ENCODE peak calls at places on chromosomes 3 and 15, in eight cellular contexts. O is vagina, W is SK-N-MC, A is endothelial cell of umbilical vein, C is H1, X is GM12878, Z is suprapubic skin, G is HepG2. U is an unnamed sample.

GRCh38 chr3:118504906-118505305 is 529.7 kb downstream of the IGSF11 start:
- DNase-seq in A (no peak), G (no peak), C (no peak), W (no peak), X (no peak), Z (no peak), O (no peak), U (no peak)

GRCh38 chr15:94056314-94056713 is 175.0 kb upstream of the MCTP2 start:
- DNase-seq in C (no peak), G (no peak), A (no peak), O (no peak), X (no peak), Z (no peak), W (no peak), U (no peak)

GRCh38 chr15:70792171-70792573 is 28.8 kb upstream of the UACA start:
- DNase-seq in C (no peak), W (no peak), G (no peak), O (no peak), A (peak), Z (no peak), X (no peak), U (no peak)

GRCh38 chr15:101852356-101852755 is 40.4 kb downstream of the OR4F15 start:
- DNase-seq in X (no peak), Z (no peak), A (no peak), G (no peak), O (no peak), C (no peak), W (no peak), U (no peak)

GRCh38 chr15:36126194-36126593 is 453.2 kb upstream of the CDIN1 start:
- DNase-seq in O (no peak), G (no peak), X (no peak), C (no peak), W (no peak), A (no peak), Z (no peak), U (no peak)

GRCh38 chr3:183272142-183272541 is 19.1 kb downstream of the B3GNT5 start:
- DNase-seq in G (no peak), X (no peak), W (no peak), O (no peak), Z (no peak), A (no peak), C (no peak), U (no peak)

GRCh38 chr15:93088200-93088980 is 621 bp downstream of the RGMA start:
- DNase-seq in C (peak), W (no peak), Z (no peak), A (no peak), O (no peak), X (no peak), G (no peak), U (no peak)

GRCh38 chr15:100665570-100665969 is 63.2 kb downstream of the ASB7 start:
- DNase-seq in A (no peak), C (no peak), O (no peak), X (no peak), W (no peak), G (no peak), Z (no peak), U (no peak)

GRCh38 chr15:44092221-44092620 is 102.8 kb downstream of the FRMD5 start:
- DNase-seq in Z (no peak), X (no peak), C (no peak), W (no peak), G (no peak), A (no peak), O (no peak), U (no peak)

GRCh38 chr3:58621086-58621830 is 44.1 kb upstream of the FAM107A start:
- DNase-seq in W (no peak), X (no peak), A (no peak), C (no peak), Z (no peak), G (no peak), O (no peak), U (no peak)

GRCh38 chr3:171850968-171851600 is 7.9 kb downstream of the TMEM212 start:
- DNase-seq in A (no peak), W (no peak), C (no peak), Z (no peak), G (no peak), X (no peak), O (no peak), U (no peak)

GRCh38 chr3:101902041-101902440 is 52.7 kb downstream of the NFKBIZ start:
- DNase-seq in G (no peak), O (no peak), X (no peak), C (no peak), W (no peak), Z (no peak), A (peak), U (no peak)

GRCh38 chr3:171976526-171976925 is 62.9 kb upstream of the FNDC3B start:
- DNase-seq in Z (no peak), W (no peak), G (no peak), O (no peak), A (peak), X (no peak), C (no peak), U (no peak)

GRCh38 chr15:35301088-35301487 is 216.0 kb upstream of the NANOGP8 start:
- DNase-seq in W (no peak), O (no peak), Z (no peak), X (no peak), G (no peak), C (no peak), A (no peak), U (no peak)

GRCh38 chr3:20552605-20553275 is 366.7 kb upstream of the SGO1 start:
- DNase-seq in G (no peak), C (no peak), X (no peak), A (no peak), O (no peak), W (no peak), Z (no peak), U (no peak)

GRCh38 chr15:79689030-79689429 is 207.8 kb downstream of the MTHFS start:
- DNase-seq in G (no peak), Z (no peak), C (no peak), X (no peak), A (no peak), O (no peak), W (no peak), U (no peak)

GRCh38 chr3:146968204-146968651 is 363.1 kb upstream of the PLSCR5 start:
- DNase-seq in A (peak), O (no peak), W (peak), G (no peak), Z (no peak), C (no peak), X (no peak), U (no peak)

GRCh38 chr15:82919231-82919886 is 33.2 kb downstream of the HOMER2 start:
- DNase-seq in G (peak), W (no peak), Z (peak), X (no peak), C (no peak), A (no peak), O (no peak), U (peak)

GRCh38 chr3:140023616-140024530 is 88.9 kb downstream of the CLSTN2 start:
- DNase-seq in A (no peak), O (no peak), X (no peak), Z (no peak), G (no peak), W (no peak), C (no peak), U (peak)

GRCh38 chr3:58004972-58005371 is 3.2 kb upstream of the FLNB start:
- DNase-seq in X (no peak), Z (no peak), C (no peak), W (no peak), O (no peak), G (no peak), A (no peak), U (no peak)

GRCh38 chr3:104908761-104909160 is 457.9 kb upstream of the ALCAM start:
- DNase-seq in O (no peak), W (no peak), G (no peak), C (no peak), Z (no peak), X (no peak), A (no peak), U (no peak)

GRCh38 chr15:29125382-29126207 is 144.0 kb downstream of the NSMCE3 start:
- DNase-seq in O (no peak), X (no peak), W (no peak), A (no peak), G (no peak), C (no peak), Z (no peak), U (no peak)

GRCh38 chr3:183697610-183698317 is at the start of gene YEATS2:
- DNase-seq in Z (no peak), W (no peak), O (no peak), A (peak), G (peak), X (no peak), C (peak), U (peak)

GRCh38 chr3:134449951-134450350 is 35.8 kb downstream of the ANAPC13 start:
- DNase-seq in C (peak), X (no peak), G (no peak), O (no peak), W (no peak), Z (no peak), A (peak), U (no peak)

GRCh38 chr3:43004282-43004681 is 25.2 kb downstream of the GASK1A start:
- DNase-seq in C (no peak), Z (no peak), G (no peak), X (no peak), O (no peak), W (no peak), A (no peak), U (no peak)

GRCh38 chr3:138946554-138947302 is at the start of the genes FOXL2 and FOXL2NB:
- DNase-seq in G (no peak), W (no peak), O (no peak), X (no peak), Z (no peak), C (peak), A (no peak), U (no peak)

GRCh38 chr3:32175607-32176197 is 62.8 kb upstream of the CMTM8 start:
- DNase-seq in C (peak), A (peak), W (no peak), G (peak), O (no peak), X (no peak), Z (no peak), U (peak)

GRCh38 chr3:72255191-72255590 is 470.2 kb upstream of the PROK2 start:
- DNase-seq in G (no peak), Z (no peak), C (no peak), O (no peak), A (no peak), W (no peak), X (no peak), U (peak)

GRCh38 chr3:148916132-148916531 is 51.0 kb downstream of the CPA3 start:
- DNase-seq in W (no peak), A (no peak), G (no peak), O (no peak), C (no peak), X (no peak), Z (no peak), U (no peak)

GRCh38 chr3:114804099-114804498 is 343.0 kb downstream of the ZBTB20 start:
- DNase-seq in C (no peak), G (no peak), O (no peak), X (no peak), W (no peak), A (no peak), Z (no peak), U (no peak)

GRCh38 chr3:48271763-48272498 is 31.0 kb downstream of the ZNF589 start:
- DNase-seq in C (no peak), W (no peak), O (no peak), G (no peak), X (no peak), Z (no peak), A (no peak), U (no peak)
- TF ChIP-seq POLR2AphosphoS5 in C (peak), W (no peak), O (no peak), G (no peak), X (no peak), Z (no peak), A (no peak), U (no peak)

GRCh38 chr3:68931406-68932149 is 769 bp downstream of the TAFA4 start:
- DNase-seq in O (no peak), Z (no peak), G (no peak), W (no peak), A (no peak), X (no peak), C (peak), U (no peak)
- H3K27ac ChIP-seq in O (no peak), Z (no peak), G (no peak), W (no peak), A (no peak), X (no peak), C (no peak), U (no peak)

GRCh38 chr15:43052860-43053259 is 53.0 kb downstream of the UBR1 start:
- DNase-seq in C (no peak), W (no peak), A (no peak), Z (no peak), X (no peak), O (no peak), G (no peak), U (no peak)

GRCh38 chr15:43056696-43057095 is 49.1 kb downstream of the UBR1 start:
- DNase-seq in Z (no peak), G (no peak), A (no peak), X (no peak), O (no peak), C (no peak), W (no peak), U (no peak)
- TF ChIP-seq POLR2AphosphoS5 in Z (no peak), G (no peak), A (no peak), X (no peak), O (no peak), C (no peak), W (no peak), U (no peak)

DNA sequence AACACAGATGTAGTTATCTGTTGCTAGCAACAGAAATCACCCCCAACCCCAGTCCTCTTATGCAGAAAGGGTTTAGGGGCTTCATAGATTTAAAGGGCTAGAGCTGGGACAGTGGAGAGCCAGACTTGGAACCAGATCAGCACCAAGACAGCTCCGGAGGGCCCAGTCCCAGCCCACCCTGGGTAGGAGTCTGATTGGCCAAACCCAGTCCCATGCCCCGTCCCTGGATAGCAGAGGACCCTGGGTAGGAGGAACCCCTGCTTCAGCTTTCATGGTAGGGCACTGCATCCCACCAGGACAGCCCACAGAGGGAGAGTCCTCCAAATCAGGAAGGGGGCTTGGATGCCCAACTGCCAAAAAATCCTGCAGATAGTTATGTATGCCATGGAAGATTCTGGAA is 103.0 kb downstream of the CORO2B start:
- DNase-seq in W (no peak), O (no peak), A (no peak), C (no peak), G (no peak), Z (no peak), X (no peak), U (no peak)
- H3K27ac ChIP-seq in W (no peak), O (no peak), A (no peak), C (no peak), G (no peak), Z (no peak), X (no peak), U (no peak)

GRCh38 chr3:52456169-52456799 is 880 bp downstream of the NISCH start:
- DNase-seq in Z (no peak), W (no peak), X (no peak), O (no peak), C (peak), G (no peak), A (peak), U (no peak)

GRCh38 chr3:52456800-52457183 is 1.4 kb downstream of the NISCH start:
- DNase-seq in G (no peak), A (no peak), X (no peak), W (no peak), C (no peak), Z (no peak), O (no peak), U (no peak)

GRCh38 chr3:52454235-52454937 is 545 bp upstream of the TNNC1 start:
- DNase-seq in W (no peak), A (no peak), Z (no peak), X (no peak), C (no peak), G (no peak), O (no peak), U (no peak)

GRCh38 chr3:52454938-52455282 is 494 bp upstream of the NISCH start:
- DNase-seq in G (no peak), O (no peak), C (no peak), Z (no peak), A (no peak), X (no peak), W (no peak), U (no peak)

GRCh38 chr3:52455283-52456168 is at the start of gene NISCH:
- DNase-seq in C (peak), O (no peak), G (peak), X (peak), W (no peak), A (peak), Z (peak), U (peak)
- TF ChIP-seq POLR2AphosphoS5 in C (peak), O (no peak), G (peak), X (peak), W (peak), A (peak), Z (peak), U (peak)

GRCh38 chr3:13475871-13476590 is 4.1 kb upstream of the HDAC11 start:
- DNase-seq in W (no peak), O (peak), Z (no peak), G (peak), C (no peak), X (no peak), A (no peak), U (no peak)
- H3K27ac ChIP-seq in W (no peak), O (no peak), Z (no peak), G (peak), C (no peak), X (no peak), A (no peak), U (no peak)

GRCh38 chr15:98855815-98856539 is 151.6 kb downstream of the PGPEP1L start:
- DNase-seq in W (no peak), C (no peak), X (no peak), O (no peak), Z (no peak), G (no peak), A (no peak), U (no peak)

GRCh38 chr15:98853593-98854420 is 153.8 kb downstream of the PGPEP1L start:
- DNase-seq in C (no peak), W (no peak), O (no peak), Z (no peak), G (no peak), A (no peak), X (no peak), U (peak)

GRCh38 chr15:98855067-98855814 is 152.4 kb downstream of the PGPEP1L start:
- DNase-seq in X (no peak), G (no peak), W (no peak), C (no peak), Z (no peak), A (no peak), O (no peak), U (no peak)

GRCh38 chr15:98853161-98853560 is 154.4 kb downstream of the PGPEP1L start:
- DNase-seq in A (peak), W (no peak), G (peak), C (no peak), O (no peak), Z (peak), X (peak), U (peak)

GRCh38 chr15:98854496-98854895 is 153.1 kb downstream of the PGPEP1L start:
- DNase-seq in X (no peak), W (no peak), A (no peak), C (no peak), G (no peak), Z (no peak), O (no peak), U (no peak)
- TF ChIP-seq POLR2AphosphoS5 in X (no peak), W (no peak), A (no peak), C (no peak), G (no peak), Z (no peak), O (no peak), U (no peak)

DNA sequence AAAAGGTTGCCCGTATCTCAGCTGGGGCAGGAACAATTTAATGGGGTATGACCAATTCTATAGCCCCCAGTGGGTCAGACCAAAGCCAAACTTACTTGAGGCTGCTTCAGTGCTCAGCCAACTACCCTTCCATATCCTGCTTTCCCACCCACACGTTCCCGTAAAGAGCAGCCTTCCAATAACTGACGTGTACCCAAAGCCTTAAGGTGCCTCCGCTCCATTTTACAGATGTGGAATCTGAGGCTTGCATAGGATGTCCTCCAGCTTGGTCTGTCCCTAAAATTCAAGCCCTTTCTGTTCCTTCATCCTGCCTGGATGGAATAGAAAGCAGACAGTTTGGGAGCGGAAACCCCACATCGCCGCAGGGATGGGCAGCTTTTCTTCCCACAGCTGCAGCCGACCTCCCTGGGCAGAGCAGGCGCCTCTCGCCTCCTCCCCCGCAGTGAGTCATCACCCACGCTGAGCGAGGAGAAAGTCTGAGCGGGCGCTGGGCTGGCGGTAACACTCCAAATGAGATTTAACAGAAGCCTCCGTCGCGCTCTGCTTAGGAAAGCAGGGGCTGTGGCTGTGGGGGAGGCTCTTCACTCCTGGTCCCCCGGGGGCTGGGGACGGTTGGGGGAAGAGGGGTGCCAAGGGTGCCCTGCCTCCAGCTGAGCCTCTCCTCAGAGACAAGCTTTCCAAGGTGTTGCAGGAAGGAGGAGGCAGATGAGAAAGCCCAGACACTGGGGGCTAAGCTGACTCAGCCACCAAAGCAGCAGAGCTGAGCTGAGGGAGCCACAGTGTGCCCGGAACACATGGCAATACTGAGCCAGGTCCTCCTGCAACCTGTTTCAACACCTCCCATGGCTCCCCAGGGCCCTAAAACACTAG is 57.8 kb upstream of the HRH1 start:
- DNase-seq in A (peak), G (no peak), X (no peak), Z (peak), O (no peak), C (peak), W (no peak), U (peak)
- H3K27ac ChIP-seq in A (no peak), G (no peak), X (no peak), Z (peak), O (peak), C (no peak), W (no peak), U (peak)

DNA sequence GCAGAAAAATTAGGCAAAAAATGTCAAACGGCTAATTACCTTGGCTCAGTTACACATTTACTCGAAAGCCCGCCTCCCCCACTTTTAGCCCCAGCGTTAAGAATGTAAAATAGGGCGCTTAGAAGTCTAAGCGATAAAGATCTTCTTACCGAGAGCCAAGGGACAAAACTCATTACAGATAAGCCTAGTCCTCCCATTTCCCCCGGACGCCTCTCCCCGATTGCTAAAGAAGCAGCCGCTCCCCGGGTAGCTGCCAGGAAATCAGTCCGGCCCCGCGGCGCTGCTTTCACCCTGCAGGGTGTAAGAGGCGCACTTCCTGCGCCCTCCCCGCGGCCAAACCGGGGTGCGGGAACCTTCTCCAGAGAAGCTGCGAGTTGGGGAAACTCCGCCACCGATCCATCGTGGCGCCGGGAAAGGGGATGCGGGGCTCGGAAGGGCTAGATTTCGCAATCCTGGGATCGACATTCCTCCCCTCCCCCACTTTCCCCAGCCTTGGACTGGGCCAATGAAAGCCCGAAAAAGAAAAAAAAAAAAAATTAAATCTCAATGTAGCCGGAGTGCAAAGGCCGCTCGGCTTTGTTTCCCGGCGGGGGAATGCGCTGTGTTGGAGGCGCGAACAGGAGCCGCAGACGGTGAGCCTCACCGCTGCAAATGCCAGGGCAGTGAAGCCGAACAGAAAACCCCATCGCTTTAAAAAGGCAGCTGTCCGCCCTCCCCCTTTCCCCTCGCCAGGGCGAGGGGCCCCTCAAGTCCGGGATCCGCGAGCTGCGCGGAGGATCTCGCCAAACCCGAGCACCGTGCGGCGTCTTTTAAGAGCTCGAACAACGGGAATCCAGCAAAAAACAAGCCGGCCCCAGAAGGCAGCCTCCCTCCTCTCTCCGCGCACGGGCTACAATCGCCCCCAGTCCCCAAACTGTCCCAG is 658 bp upstream of the PTPRG start:
- DNase-seq in Z (peak), G (peak), O (no peak), X (no peak), W (peak), C (peak), A (peak), U (peak)
- TF ChIP-seq POLR2AphosphoS5 in Z (peak), G (peak), O (peak), X (no peak), W (peak), C (peak), A (peak), U (peak)

GRCh38 chr3:81764665-81765064 is 3.2 kb upstream of the GBE1 start:
- DNase-seq in Z (no peak), A (no peak), C (no peak), G (no peak), W (no peak), X (no peak), O (no peak), U (no peak)
- H3K27ac ChIP-seq in Z (no peak), A (no peak), C (no peak), G (no peak), W (no peak), X (no peak), O (no peak), U (no peak)